ENCODE peak calls at places on chromosomes 6 and 20, in four cellular contexts. One of them, this sample, is unnamed.

GRCh38 chr20:6228302-6228843 is 105.5 kb upstream of the FERMT1 start:
- DNase-seq in GM03348: no peak
- DNase-seq in anterior cingulate cortex: no peak
- DNase-seq in activated CD8-positive, alpha-beta memory T cell treated with anti-CD3 and anti-CD28 coated beads, Interleukin-2, amount 50 U/mL, for 48 hours: no peak
- DNase-seq in this sample: no peak

GRCh38 chr6:90135672-90136071 is 161.0 kb downstream of the BACH2 start:
- DNase-seq in GM03348: peak
- DNase-seq in anterior cingulate cortex: no peak
- DNase-seq in activated CD8-positive, alpha-beta memory T cell treated with anti-CD3 and anti-CD28 coated beads, Interleukin-2, amount 50 U/mL, for 48 hours: no peak
- DNase-seq in this sample: peak

GRCh38 chr6:68087399-68088133 is 547.5 kb upstream of the ADGRB3 start:
- DNase-seq in GM03348: no peak
- DNase-seq in anterior cingulate cortex: no peak
- DNase-seq in activated CD8-positive, alpha-beta memory T cell treated with anti-CD3 and anti-CD28 coated beads, Interleukin-2, amount 50 U/mL, for 48 hours: no peak
- DNase-seq in this sample: peak

GRCh38 chr6:26284537-26285142 is 80.4 kb upstream of the BTN3A2 start:
- DNase-seq in GM03348: peak
- DNase-seq in anterior cingulate cortex: no peak
- DNase-seq in activated CD8-positive, alpha-beta memory T cell treated with anti-CD3 and anti-CD28 coated beads, Interleukin-2, amount 50 U/mL, for 48 hours: peak
- DNase-seq in this sample: peak

GRCh38 chr6:99080191-99080590 is 132.4 kb upstream of the FBXL4 start:
- DNase-seq in GM03348: no peak
- DNase-seq in anterior cingulate cortex: no peak
- DNase-seq in activated CD8-positive, alpha-beta memory T cell treated with anti-CD3 and anti-CD28 coated beads, Interleukin-2, amount 50 U/mL, for 48 hours: no peak
- DNase-seq in this sample: no peak

GRCh38 chr6:169885131-169885530 is 133.7 kb downstream of the ERMARD start:
- DNase-seq in GM03348: no peak
- DNase-seq in anterior cingulate cortex: no peak
- DNase-seq in activated CD8-positive, alpha-beta memory T cell treated with anti-CD3 and anti-CD28 coated beads, Interleukin-2, amount 50 U/mL, for 48 hours: no peak
- DNase-seq in this sample: no peak

GRCh38 chr6:169824021-169824420 is 72.6 kb downstream of the ERMARD start:
- DNase-seq in GM03348: no peak
- DNase-seq in anterior cingulate cortex: no peak
- DNase-seq in activated CD8-positive, alpha-beta memory T cell treated with anti-CD3 and anti-CD28 coated beads, Interleukin-2, amount 50 U/mL, for 48 hours: no peak
- DNase-seq in this sample: no peak

GRCh38 chr20:47278907-47279348 is 77.6 kb downstream of the ZMYND8 start:
- DNase-seq in GM03348: no peak
- DNase-seq in anterior cingulate cortex: no peak
- DNase-seq in activated CD8-positive, alpha-beta memory T cell treated with anti-CD3 and anti-CD28 coated beads, Interleukin-2, amount 50 U/mL, for 48 hours: no peak
- DNase-seq in this sample: no peak